ENCODE peak calls at places on chromosome 16, in ten cellular contexts. One of them, this sample, is unnamed.

GRCh38 chr16:83666449-83666848 is 141.3 kb upstream of the HSBP1 start:
- DNase-seq in transverse colon: no peak
- DNase-seq in heart right ventricle: no peak
- DNase-seq in Panc1: no peak
- DNase-seq in fibroblast of lung: no peak
- DNase-seq in left ventricle myocardium inferior: no peak
- DNase-seq in endodermal cell: no peak
- DNase-seq in heart left ventricle: no peak
- DNase-seq in right cardiac atrium: no peak
- DNase-seq in mucosa of descending colon: no peak
- DNase-seq in this sample: no peak

GRCh38 chr16:1458336-1458976 is 14.1 kb upstream of the CCDC154 start:
- DNase-seq in transverse colon: no peak
- DNase-seq in heart right ventricle: no peak
- DNase-seq in Panc1: no peak
- DNase-seq in fibroblast of lung: peak; percentile 5
- DNase-seq in left ventricle myocardium inferior: no peak
- DNase-seq in endodermal cell: no peak
- DNase-seq in heart left ventricle: no peak
- DNase-seq in right cardiac atrium: no peak
- DNase-seq in mucosa of descending colon: no peak
- DNase-seq in this sample: no peak

GRCh38 chr16:57663917-57664661 is 4.0 kb upstream of the ADGRG3 start:
- DNase-seq in transverse colon: no peak
- DNase-seq in heart right ventricle: no peak
- DNase-seq in Panc1: no peak
- DNase-seq in fibroblast of lung: no peak
- DNase-seq in left ventricle myocardium inferior: no peak
- DNase-seq in endodermal cell: no peak
- DNase-seq in heart left ventricle: no peak
- DNase-seq in right cardiac atrium: no peak
- DNase-seq in mucosa of descending colon: no peak
- DNase-seq in this sample: no peak

GRCh38 chr16:58018803-58019202 is 6.8 kb upstream of the MMP15 start:
- DNase-seq in transverse colon: no peak
- DNase-seq in heart right ventricle: no peak
- DNase-seq in Panc1: no peak
- DNase-seq in fibroblast of lung: no peak
- DNase-seq in left ventricle myocardium inferior: peak; percentile 9
- DNase-seq in endodermal cell: peak; percentile 90
- DNase-seq in heart left ventricle: no peak
- DNase-seq in right cardiac atrium: peak; percentile 28
- DNase-seq in mucosa of descending colon: no peak
- DNase-seq in this sample: no peak

GRCh38 chr16:52318259-52319008 is 228.5 kb downstream of the TOX3 start:
- DNase-seq in transverse colon: no peak
- DNase-seq in heart right ventricle: no peak
- DNase-seq in Panc1: no peak
- DNase-seq in fibroblast of lung: no peak
- DNase-seq in left ventricle myocardium inferior: no peak
- DNase-seq in endodermal cell: no peak
- DNase-seq in heart left ventricle: no peak
- DNase-seq in right cardiac atrium: no peak
- DNase-seq in mucosa of descending colon: no peak
- DNase-seq in this sample: no peak

GRCh38 chr16:47460301-47460754 is 535 bp downstream of the ITFG1 start:
- DNase-seq in transverse colon: no peak
- DNase-seq in heart right ventricle: no peak
- DNase-seq in Panc1: no peak
- DNase-seq in fibroblast of lung: no peak
- DNase-seq in left ventricle myocardium inferior: no peak
- DNase-seq in endodermal cell: no peak
- DNase-seq in heart left ventricle: no peak
- DNase-seq in right cardiac atrium: no peak
- DNase-seq in mucosa of descending colon: no peak
- DNase-seq in this sample: no peak

GRCh38 chr16:29790949-29791844 is 646 bp downstream of the KIF22 start:
- DNase-seq in transverse colon: peak; percentile 27
- DNase-seq in heart right ventricle: no peak
- DNase-seq in Panc1: no peak
- DNase-seq in fibroblast of lung: no peak
- DNase-seq in left ventricle myocardium inferior: no peak
- DNase-seq in endodermal cell: no peak
- DNase-seq in heart left ventricle: no peak
- DNase-seq in right cardiac atrium: no peak
- DNase-seq in mucosa of descending colon: no peak
- DNase-seq in this sample: no peak

GRCh38 chr16:75455677-75456076 is 8.8 kb downstream of the TMEM170A start:
- DNase-seq in transverse colon: no peak
- DNase-seq in heart right ventricle: no peak
- DNase-seq in Panc1: no peak
- DNase-seq in fibroblast of lung: no peak
- DNase-seq in left ventricle myocardium inferior: no peak
- DNase-seq in endodermal cell: peak; percentile 42
- DNase-seq in heart left ventricle: no peak
- DNase-seq in right cardiac atrium: no peak
- DNase-seq in mucosa of descending colon: no peak
- DNase-seq in this sample: no peak

GRCh38 chr16:6643083-6643686 is 689.5 kb upstream of the RBFOX1 start:
- DNase-seq in transverse colon: peak; percentile 49
- DNase-seq in heart right ventricle: no peak
- DNase-seq in Panc1: peak; percentile 54
- DNase-seq in fibroblast of lung: peak; percentile 59
- DNase-seq in left ventricle myocardium inferior: no peak
- DNase-seq in endodermal cell: peak; percentile 88
- DNase-seq in heart left ventricle: no peak
- DNase-seq in right cardiac atrium: no peak
- DNase-seq in mucosa of descending colon: no peak
- DNase-seq in this sample: no peak

GRCh38 chr16:67632415-67633172 is 12.3 kb upstream of the CARMIL2 start:
- DNase-seq in transverse colon: no peak
- DNase-seq in heart right ventricle: peak; percentile 58
- DNase-seq in Panc1: no peak
- DNase-seq in fibroblast of lung: peak; percentile 82
- DNase-seq in left ventricle myocardium inferior: peak; percentile 57
- DNase-seq in endodermal cell: no peak
- DNase-seq in heart left ventricle: peak; percentile 51
- DNase-seq in right cardiac atrium: peak; percentile 82
- DNase-seq in mucosa of descending colon: no peak
- DNase-seq in this sample: no peak

GRCh38 chr16:29994613-29995329 is 646 bp downstream of the HIRIP3 start:
- DNase-seq in transverse colon: peak; percentile 86
- DNase-seq in heart right ventricle: peak; percentile 61
- DNase-seq in Panc1: no peak
- DNase-seq in fibroblast of lung: no peak
- DNase-seq in left ventricle myocardium inferior: no peak
- DNase-seq in endodermal cell: no peak
- DNase-seq in heart left ventricle: peak; percentile 62
- DNase-seq in right cardiac atrium: peak; percentile 85
- DNase-seq in mucosa of descending colon: no peak
- DNase-seq in this sample: peak; percentile 82

GRCh38 chr16:57688487-57688986 is 6.1 kb upstream of the DRC7 start:
- DNase-seq in transverse colon: no peak
- DNase-seq in heart right ventricle: no peak
- DNase-seq in Panc1: no peak
- DNase-seq in fibroblast of lung: no peak
- DNase-seq in left ventricle myocardium inferior: no peak
- DNase-seq in endodermal cell: no peak
- DNase-seq in heart left ventricle: no peak
- DNase-seq in right cardiac atrium: no peak
- DNase-seq in mucosa of descending colon: no peak
- DNase-seq in this sample: no peak

GRCh38 chr16:67248401-67249177 is at the start of gene SLC9A5:
- DNase-seq in transverse colon: no peak
- DNase-seq in heart right ventricle: peak; percentile 57
- DNase-seq in Panc1: no peak
- DNase-seq in fibroblast of lung: no peak
- DNase-seq in left ventricle myocardium inferior: peak; percentile 32
- DNase-seq in endodermal cell: peak; percentile 81
- DNase-seq in heart left ventricle: peak; percentile 49
- DNase-seq in right cardiac atrium: peak; percentile 83
- DNase-seq in mucosa of descending colon: peak; percentile 75
- DNase-seq in this sample: peak; percentile 43

GRCh38 chr16:27232061-27232841 is 28.9 kb downstream of the KDM8 start:
- DNase-seq in transverse colon: peak; percentile 68
- DNase-seq in heart right ventricle: no peak
- DNase-seq in Panc1: no peak
- DNase-seq in fibroblast of lung: no peak
- DNase-seq in left ventricle myocardium inferior: no peak
- DNase-seq in endodermal cell: no peak
- DNase-seq in heart left ventricle: no peak
- DNase-seq in right cardiac atrium: peak; percentile 70
- DNase-seq in mucosa of descending colon: peak; percentile 77
- DNase-seq in this sample: no peak

DNA sequence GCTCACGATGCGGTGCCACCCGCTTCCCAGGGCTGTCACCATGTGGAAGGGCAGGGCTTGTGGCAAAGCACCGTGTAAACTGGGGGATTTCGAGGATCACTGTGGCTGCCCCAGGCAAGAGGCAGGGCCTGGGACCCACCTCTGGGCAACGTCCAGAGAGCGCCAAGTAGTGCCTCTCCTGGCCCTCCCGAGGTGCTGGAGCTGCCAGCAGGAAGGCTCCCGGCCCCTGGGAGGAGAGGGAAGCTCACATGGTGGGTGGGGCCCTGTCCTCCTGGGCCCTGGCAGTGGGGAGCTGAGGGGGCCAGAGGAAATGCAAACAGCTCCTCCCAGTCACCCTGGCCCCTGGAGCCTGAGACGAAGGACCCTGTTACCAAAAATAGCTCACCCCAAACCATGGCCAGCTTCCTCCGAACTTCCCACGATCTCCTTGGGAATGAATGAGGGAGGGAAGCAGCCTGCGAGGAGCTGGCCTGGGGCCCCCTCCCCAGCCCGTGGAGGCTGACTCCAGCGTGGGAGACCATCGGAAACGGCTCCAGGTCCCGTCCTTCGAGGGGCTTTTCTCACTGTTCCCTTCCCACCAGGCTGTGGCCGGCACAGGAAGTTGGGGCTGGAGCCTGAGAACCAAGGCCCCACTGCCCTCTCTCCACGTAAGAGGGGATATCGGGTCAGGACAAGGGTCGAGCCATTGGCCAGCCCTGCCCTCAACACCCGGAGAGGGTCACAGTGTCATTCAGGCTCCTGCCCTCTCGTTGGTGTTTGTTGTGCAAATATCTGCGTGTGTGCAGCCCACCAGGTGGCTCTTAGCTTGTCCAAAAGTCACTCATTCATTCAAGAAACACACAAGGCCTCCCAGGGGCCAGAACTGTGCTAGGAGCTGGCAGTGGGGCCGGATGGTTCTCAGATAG is 17.7 kb downstream of the VASN start:
- DNase-seq in transverse colon: no peak
- DNase-seq in heart right ventricle: peak; percentile 46
- DNase-seq in Panc1: no peak
- DNase-seq in fibroblast of lung: no peak
- DNase-seq in left ventricle myocardium inferior: peak; percentile 35
- DNase-seq in endodermal cell: peak; percentile 61
- DNase-seq in heart left ventricle: no peak
- DNase-seq in right cardiac atrium: peak; percentile 77
- DNase-seq in mucosa of descending colon: no peak
- DNase-seq in this sample: no peak
- H3K4me1 ChIP-seq in transverse colon: peaks cover 6% of the 10 kb centered on the region
- H3K4me1 ChIP-seq in heart right ventricle: peaks cover 38% of the 10 kb centered on the region
- H3K4me1 ChIP-seq in Panc1: peaks cover 36% of the 10 kb centered on the region
- H3K4me1 ChIP-seq in fibroblast of lung: peaks cover 74% of the 10 kb centered on the region
- H3K4me1 ChIP-seq in left ventricle myocardium inferior: peaks cover 85% of the 10 kb centered on the region
- H3K4me1 ChIP-seq in endodermal cell: no peaks in the 10 kb centered on the region
- H3K4me1 ChIP-seq in heart left ventricle: peaks cover 11% of the 10 kb centered on the region
- H3K4me1 ChIP-seq in right cardiac atrium: peaks cover 2% of the 10 kb centered on the region
- H3K4me1 ChIP-seq in mucosa of descending colon: no peaks in the 10 kb centered on the region
- H3K4me1 ChIP-seq in this sample: no peaks in the 10 kb centered on the region

DNA sequence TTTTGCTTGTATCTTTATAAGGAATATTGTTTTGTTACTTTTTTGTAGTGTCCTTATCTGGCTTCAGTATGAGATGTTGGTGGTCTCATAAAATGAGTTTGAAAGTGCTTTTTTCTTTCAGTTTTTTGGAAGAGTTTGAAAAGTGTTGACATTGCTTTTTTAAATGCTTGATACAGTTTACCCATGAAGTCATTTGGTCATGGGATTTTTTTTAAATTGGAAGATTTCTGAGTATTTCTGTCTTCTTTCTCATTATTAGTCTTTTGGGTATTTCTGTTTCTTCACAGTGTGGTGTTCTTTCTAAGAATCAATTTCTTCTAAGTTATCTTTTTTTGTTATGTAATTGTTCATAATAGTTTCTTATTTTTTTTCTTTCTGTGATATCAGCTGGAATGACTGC is 15.1 kb downstream of the ZNF267 start:
- DNase-seq in transverse colon: no peak
- DNase-seq in heart right ventricle: no peak
- DNase-seq in Panc1: no peak
- DNase-seq in fibroblast of lung: no peak
- DNase-seq in left ventricle myocardium inferior: no peak
- DNase-seq in endodermal cell: no peak
- DNase-seq in heart left ventricle: no peak
- DNase-seq in right cardiac atrium: no peak
- DNase-seq in mucosa of descending colon: no peak
- DNase-seq in this sample: no peak
- H3K9me3 ChIP-seq in transverse colon: peaks cover 12% of the 10 kb centered on the region
- H3K9me3 ChIP-seq in heart right ventricle: peaks cover 10% of the 10 kb centered on the region
- H3K9me3 ChIP-seq in Panc1: peaks cover 60% of the 10 kb centered on the region
- H3K9me3 ChIP-seq in fibroblast of lung: no peaks in the 10 kb centered on the region
- H3K9me3 ChIP-seq in left ventricle myocardium inferior: peaks cover 10% of the 10 kb centered on the region
- H3K9me3 ChIP-seq in endodermal cell: peaks cover 51% of the 10 kb centered on the region
- H3K9me3 ChIP-seq in heart left ventricle: peaks cover 7% of the 10 kb centered on the region
- H3K9me3 ChIP-seq in right cardiac atrium: no peaks in the 10 kb centered on the region
- H3K9me3 ChIP-seq in mucosa of descending colon: peaks cover 16% of the 10 kb centered on the region
- H3K9me3 ChIP-seq in this sample: no peaks in the 10 kb centered on the region

DNA sequence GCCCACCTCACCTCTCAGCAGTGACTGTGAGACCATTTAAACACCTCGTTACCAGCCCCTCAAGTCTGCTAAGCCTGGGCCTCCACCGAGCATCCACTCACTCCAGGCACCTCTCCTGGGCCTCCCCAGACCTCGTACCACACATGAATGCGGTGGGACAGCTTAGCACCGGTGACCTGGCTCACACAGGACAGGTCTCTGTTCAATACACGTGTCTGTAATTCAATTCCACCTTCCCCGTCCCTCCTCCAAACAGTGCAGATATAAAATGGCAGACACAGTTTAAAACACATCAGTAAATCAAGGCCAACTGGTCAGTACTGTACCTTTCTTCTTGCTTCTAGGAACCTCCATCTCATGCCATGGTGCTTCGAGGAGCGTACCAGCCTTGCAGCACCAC is 73.9 kb downstream of the ZNF778 start:
- DNase-seq in transverse colon: no peak
- DNase-seq in heart right ventricle: no peak
- DNase-seq in Panc1: no peak
- DNase-seq in fibroblast of lung: no peak
- DNase-seq in left ventricle myocardium inferior: no peak
- DNase-seq in endodermal cell: no peak
- DNase-seq in heart left ventricle: no peak
- DNase-seq in right cardiac atrium: peak; percentile 14
- DNase-seq in mucosa of descending colon: no peak
- DNase-seq in this sample: no peak
- H3K4me1 ChIP-seq in transverse colon: peaks cover 10% of the 10 kb centered on the region
- H3K4me1 ChIP-seq in heart right ventricle: peaks cover 17% of the 10 kb centered on the region
- H3K4me1 ChIP-seq in Panc1: peaks cover 34% of the 10 kb centered on the region
- H3K4me1 ChIP-seq in fibroblast of lung: no peaks in the 10 kb centered on the region
- H3K4me1 ChIP-seq in left ventricle myocardium inferior: peaks cover 41% of the 10 kb centered on the region
- H3K4me1 ChIP-seq in endodermal cell: peaks cover 17% of the 10 kb centered on the region
- H3K4me1 ChIP-seq in heart left ventricle: no peaks in the 10 kb centered on the region
- H3K4me1 ChIP-seq in right cardiac atrium: peaks cover 12% of the 10 kb centered on the region
- H3K4me1 ChIP-seq in mucosa of descending colon: no peaks in the 10 kb centered on the region
- H3K4me1 ChIP-seq in this sample: no peaks in the 10 kb centered on the region

GRCh38 chr16:49567940-49568339 is 194.3 kb downstream of the C16orf78 start:
- DNase-seq in transverse colon: no peak
- DNase-seq in heart right ventricle: no peak
- DNase-seq in Panc1: no peak
- DNase-seq in fibroblast of lung: no peak
- DNase-seq in left ventricle myocardium inferior: no peak
- DNase-seq in endodermal cell: no peak
- DNase-seq in heart left ventricle: no peak
- DNase-seq in right cardiac atrium: no peak
- DNase-seq in mucosa of descending colon: no peak
- DNase-seq in this sample: no peak
- H3K9me3 ChIP-seq in transverse colon: no peaks in the 10 kb centered on the region
- H3K9me3 ChIP-seq in heart right ventricle: no peaks in the 10 kb centered on the region
- H3K9me3 ChIP-seq in Panc1: no peaks in the 10 kb centered on the region
- H3K9me3 ChIP-seq in fibroblast of lung: no peaks in the 10 kb centered on the region
- H3K9me3 ChIP-seq in left ventricle myocardium inferior: no peaks in the 10 kb centered on the region
- H3K9me3 ChIP-seq in endodermal cell: no peaks in the 10 kb centered on the region
- H3K9me3 ChIP-seq in heart left ventricle: no peaks in the 10 kb centered on the region
- H3K9me3 ChIP-seq in right cardiac atrium: no peaks in the 10 kb centered on the region
- H3K9me3 ChIP-seq in mucosa of descending colon: no peaks in the 10 kb centered on the region
- H3K9me3 ChIP-seq in this sample: no peaks in the 10 kb centered on the region

This sample was measured in right lobe of liver.